ENCODE peak calls at places on chromosomes 11 and 22, in eight cellular contexts. W is Calu3, D is mesothelial cell of epicardium, S is MCF 10A, I is fibroblast of mammary gland, N is RWPE1, C is left ventricle myocardium inferior, L is AG09309. F is an unnamed sample.

GRCh38 chr22:50739279-50739691 is 1.3 kb downstream of the ACR start:
- DNase-seq in W (no peak), D (peak), S (no peak), I (no peak), N (no peak), C (no peak), L (no peak), F (peak)

GRCh38 chr11:114059278-114059983 is at the start of gene ZBTB16:
- DNase-seq in W (no peak), D (no peak), S (peak), I (peak), N (peak), C (peak), L (no peak), F (peak)

GRCh38 chr11:1041149-1041467 is 4.6 kb upstream of the MUC6 start:
- DNase-seq in W (no peak), D (no peak), S (peak), I (no peak), N (no peak), C (no peak), L (no peak), F (no peak)

GRCh38 chr22:46377566-46378498 is 42.3 kb downstream of the TRMU start:
- DNase-seq in W (peak), D (no peak), S (peak), I (no peak), N (peak), C (no peak), L (no peak), F (no peak)

GRCh38 chr22:17867160-17867785 is 93.0 kb upstream of the BID start:
- DNase-seq in W (no peak), D (no peak), S (no peak), I (no peak), N (no peak), C (peak), L (no peak), F (no peak)

GRCh38 chr11:130124096-130124495 is 35.5 kb upstream of the ST14 start:
- DNase-seq in W (peak), D (no peak), S (peak), I (peak), N (peak), C (peak), L (peak), F (no peak)

GRCh38 chr11:104830080-104830479 is 68.2 kb downstream of the CASP12 start:
- DNase-seq in W (peak), D (no peak), S (peak), I (peak), N (peak), C (no peak), L (peak), F (no peak)

GRCh38 chr11:119910056-119910455 is 181.1 kb upstream of the NECTIN1 start:
- DNase-seq in W (no peak), D (no peak), S (no peak), I (no peak), N (no peak), C (no peak), L (no peak), F (no peak)

GRCh38 chr22:44732661-44733060 is 19.7 kb upstream of the ARHGAP8 start:
- DNase-seq in W (no peak), D (no peak), S (no peak), I (no peak), N (no peak), C (no peak), L (no peak), F (no peak)

GRCh38 chr11:104968856-104969776 is 742 bp upstream of the CASP4 start:
- DNase-seq in W (peak), D (peak), S (no peak), I (peak), N (no peak), C (peak), L (no peak), F (no peak)

GRCh38 chr22:41919357-41920224 is 4.7 kb upstream of the SHISA8 start:
- DNase-seq in W (no peak), D (no peak), S (no peak), I (peak), N (no peak), C (peak), L (no peak), F (no peak)

GRCh38 chr11:77244277-77245014 is 57.0 kb downstream of the GDPD4 start:
- DNase-seq in W (no peak), D (no peak), S (peak), I (peak), N (peak), C (no peak), L (peak), F (no peak)

GRCh38 chr11:115503083-115503885 is 931 bp downstream of the CADM1 start:
- DNase-seq in W (peak), D (peak), S (no peak), I (no peak), N (no peak), C (peak), L (no peak), F (peak)

GRCh38 chr11:10650166-10650565 is 43.4 kb downstream of the IRAG1 start:
- DNase-seq in W (no peak), D (no peak), S (no peak), I (no peak), N (no peak), C (no peak), L (no peak), F (no peak)

GRCh38 chr11:67507891-67508485 is at the start of gene CDK2AP2:
- DNase-seq in W (peak), D (peak), S (peak), I (peak), N (peak), C (peak), L (peak), F (peak)

GRCh38 chr11:28466506-28466905 is 358.3 kb downstream of the METTL15 start:
- DNase-seq in W (no peak), D (no peak), S (no peak), I (no peak), N (no peak), C (no peak), L (no peak), F (no peak)

GRCh38 chr11:69422645-69423044 is 58.8 kb upstream of the LINC01488 start:
- DNase-seq in W (no peak), D (no peak), S (no peak), I (no peak), N (no peak), C (no peak), L (no peak), F (no peak)

GRCh38 chr22:37303821-37304274 is 21.5 kb downstream of the CYTH4 start:
- DNase-seq in W (peak), D (no peak), S (peak), I (peak), N (peak), C (no peak), L (peak), F (no peak)

GRCh38 chr11:37442576-37442975 is 844.5 kb upstream of the RAG2 start:
- DNase-seq in W (no peak), D (no peak), S (no peak), I (no peak), N (no peak), C (no peak), L (no peak), F (no peak)

GRCh38 chr11:101915811-101916291 is 471 bp downstream of the ANGPTL5 start:
- DNase-seq in W (no peak), D (no peak), S (peak), I (peak), N (no peak), C (no peak), L (peak), F (no peak)

GRCh38 chr11:69914286-69915150 is 95.3 kb upstream of the FGF3 start:
- DNase-seq in W (peak), D (no peak), S (peak), I (no peak), N (peak), C (peak), L (no peak), F (no peak)

GRCh38 chr22:45208993-45209838 is 31.5 kb downstream of the KIAA0930 start:
- DNase-seq in W (peak), D (no peak), S (peak), I (peak), N (peak), C (no peak), L (no peak), F (no peak)

GRCh38 chr11:32118025-32118974 is 27.4 kb downstream of the RCN1 start:
- DNase-seq in W (peak), D (no peak), S (peak), I (peak), N (no peak), C (no peak), L (no peak), F (no peak)

GRCh38 chr11:12397953-12398352 is 20.6 kb downstream of the PARVA start:
- DNase-seq in W (no peak), D (no peak), S (peak), I (peak), N (peak), C (peak), L (peak), F (no peak)

GRCh38 chr22:27329966-27330645 is 471.4 kb downstream of the MN1 start:
- DNase-seq in W (no peak), D (no peak), S (no peak), I (no peak), N (no peak), C (no peak), L (no peak), F (peak)

GRCh38 chr11:134656861-134657540 is 245.0 kb upstream of the B3GAT1 start:
- DNase-seq in W (no peak), D (peak), S (no peak), I (no peak), N (no peak), C (no peak), L (no peak), F (peak)

GRCh38 chr11:28820296-28820989 is 712.3 kb downstream of the METTL15 start:
- DNase-seq in W (no peak), D (no peak), S (peak), I (no peak), N (no peak), C (no peak), L (no peak), F (no peak)

GRCh38 chr11:131910491-131911387 is 540.3 kb downstream of the NTM start:
- DNase-seq in W (no peak), D (peak), S (no peak), I (peak), N (peak), C (no peak), L (no peak), F (no peak)

GRCh38 chr11:7651140-7651551 is 22.2 kb downstream of the CYB5R2 start:
- DNase-seq in W (no peak), D (no peak), S (no peak), I (peak), N (no peak), C (no peak), L (no peak), F (no peak)

GRCh38 chr11:16358726-16359125 is 2.4 kb upstream of the SOX6 start:
- DNase-seq in W (no peak), D (no peak), S (no peak), I (no peak), N (no peak), C (no peak), L (no peak), F (no peak)

GRCh38 chr22:43239956-43240355 is 53.0 kb upstream of the TTLL12 start:
- DNase-seq in W (no peak), D (no peak), S (no peak), I (no peak), N (no peak), C (no peak), L (no peak), F (no peak)

GRCh38 chr11:1456166-1456565 is 30.4 kb downstream of the MOB2 start:
- DNase-seq in W (no peak), D (no peak), S (no peak), I (no peak), N (no peak), C (no peak), L (no peak), F (no peak)

GRCh38 chr11:8265681-8266241 is 2.1 kb upstream of the LMO1 start:
- DNase-seq in W (peak), D (peak), S (no peak), I (no peak), N (no peak), C (no peak), L (no peak), F (no peak)

GRCh38 chr11:720642-721346 is 14.8 kb downstream of the EPS8L2 start:
- DNase-seq in W (no peak), D (no peak), S (no peak), I (no peak), N (no peak), C (no peak), L (no peak), F (peak)

DNA sequence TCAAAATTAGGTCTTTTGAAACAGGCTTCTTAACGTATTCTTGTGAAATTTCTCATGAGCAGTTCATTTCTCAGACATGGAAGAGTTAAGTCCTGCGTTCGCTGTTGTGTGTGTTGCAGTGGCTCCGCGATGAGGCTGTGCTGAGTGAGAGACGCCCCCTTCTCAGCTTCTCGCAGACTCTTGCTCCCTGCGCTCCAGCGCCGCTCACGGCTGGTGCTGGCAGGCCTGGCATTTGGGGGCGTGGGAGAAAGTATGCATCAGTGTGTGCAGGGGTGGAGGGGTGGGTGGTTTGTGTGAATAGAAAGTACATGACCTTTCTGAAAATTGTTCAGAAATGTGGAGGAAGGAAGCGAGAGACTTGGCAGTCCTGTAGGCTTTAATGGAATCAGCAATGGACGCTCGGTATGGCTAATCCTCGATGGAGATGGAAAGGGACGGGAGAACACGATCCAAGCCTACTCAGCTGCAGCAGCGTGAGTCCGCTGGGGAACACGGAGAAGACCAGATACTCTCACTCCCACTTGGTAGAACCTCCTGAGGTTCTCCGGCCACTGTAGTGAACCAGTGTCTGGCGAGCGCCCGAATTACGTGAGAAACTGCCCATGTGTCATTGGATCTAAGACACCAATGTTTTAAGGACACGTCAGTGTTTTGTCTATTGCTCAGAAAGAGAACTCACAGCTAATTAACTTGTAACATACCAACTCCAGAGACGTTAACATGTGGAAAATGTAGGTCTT is 5.9 kb downstream of the TAB1 start:
- DNase-seq in W (no peak), D (no peak), S (no peak), I (peak), N (no peak), C (no peak), L (no peak), F (no peak)
- TF ChIP-seq CTCF in W (no peak), D (no peak), S (no peak), I (peak), N (no peak), C (no peak), L (no peak), F (no peak)

GRCh38 chr11:65032216-65032615 is 5.0 kb downstream of the SNX15 start:
- DNase-seq in W (no peak), D (no peak), S (no peak), I (no peak), N (no peak), C (no peak), L (no peak), F (no peak)
- TF ChIP-seq CTCF in W (no peak), D (no peak), S (no peak), I (no peak), N (no peak), C (no peak), L (no peak), F (no peak)

DNA sequence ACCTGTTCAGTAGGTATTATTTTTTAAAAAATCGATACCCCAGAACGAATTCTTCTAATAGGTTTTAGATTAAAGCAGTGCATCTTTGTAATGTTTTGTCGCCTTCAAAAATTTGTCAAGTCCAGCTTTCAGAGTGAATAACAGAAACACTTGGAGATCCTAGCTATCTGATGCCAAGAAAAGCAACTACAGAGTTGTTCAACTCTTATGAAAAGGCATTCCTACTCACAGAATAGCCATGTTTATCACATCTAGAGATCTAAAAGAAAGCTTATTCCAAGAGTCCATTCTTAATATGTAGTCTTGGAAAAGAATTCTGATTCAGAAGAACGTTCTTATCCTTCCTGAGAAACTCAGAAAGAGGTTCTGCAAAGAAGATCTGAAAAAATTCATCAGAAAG is 268.5 kb downstream of the TTC28 start:
- DNase-seq in W (no peak), D (no peak), S (no peak), I (no peak), N (no peak), C (no peak), L (no peak), F (no peak)
- TF ChIP-seq CTCF in W (no peak), D (no peak), S (no peak), I (no peak), N (no peak), C (no peak), L (no peak), F (no peak)

DNA sequence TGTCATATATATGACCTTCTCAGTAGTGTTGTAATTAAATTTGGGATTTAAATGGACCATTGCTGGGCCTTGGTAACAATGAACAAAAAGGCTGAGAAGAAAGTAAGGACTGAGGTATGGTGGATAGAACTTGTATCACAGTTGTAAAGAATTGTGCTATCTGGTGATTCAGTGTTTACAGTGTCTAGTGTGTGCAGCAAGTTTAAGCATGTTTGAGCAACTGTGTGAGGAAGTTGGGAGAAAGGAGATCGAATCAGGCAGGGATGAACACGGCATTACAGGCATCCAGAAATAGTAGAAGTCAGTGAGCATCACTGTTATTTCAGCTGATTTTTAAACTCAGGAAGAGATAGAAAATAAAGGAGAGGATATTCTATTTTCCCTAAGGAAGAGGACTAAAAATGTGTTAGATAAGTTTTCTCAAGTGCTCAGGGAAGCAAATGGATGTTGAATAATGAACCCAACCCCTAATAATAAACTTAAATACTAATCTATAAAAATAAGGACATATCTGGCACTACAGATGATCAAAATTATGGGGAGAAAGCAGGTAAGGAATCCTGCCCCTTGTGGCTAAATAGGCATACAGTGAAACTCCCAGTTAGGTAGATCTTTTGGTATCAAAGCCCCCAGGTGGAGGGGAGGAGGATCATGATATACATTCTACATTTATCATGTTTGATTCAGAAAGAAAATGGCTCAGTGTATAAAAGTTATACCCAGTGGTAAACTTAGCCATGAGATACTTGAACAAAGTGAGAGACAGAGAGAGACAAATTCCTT is 361.0 kb upstream of the ANO3 start:
- DNase-seq in W (peak), D (no peak), S (peak), I (no peak), N (peak), C (no peak), L (no peak), F (no peak)
- TF ChIP-seq CTCF in W (no peak), D (peak), S (peak), I (peak), N (peak), C (no peak), L (peak), F (peak)

GRCh38 chr22:34801221-34801620 is 264.7 kb upstream of the ISX start:
- DNase-seq in W (no peak), D (no peak), S (no peak), I (no peak), N (no peak), C (no peak), L (no peak), F (no peak)

GRCh38 chr22:34798605-34799004 is 267.4 kb upstream of the ISX start:
- DNase-seq in W (no peak), D (no peak), S (no peak), I (no peak), N (no peak), C (no peak), L (no peak), F (no peak)

GRCh38 chr22:34800265-34800664 is 265.7 kb upstream of the ISX start:
- DNase-seq in W (no peak), D (peak), S (no peak), I (no peak), N (no peak), C (no peak), L (no peak), F (no peak)

GRCh38 chr22:34808618-34809017 is 257.3 kb upstream of the ISX start:
- DNase-seq in W (no peak), D (no peak), S (no peak), I (no peak), N (no peak), C (no peak), L (no peak), F (no peak)

DNA sequence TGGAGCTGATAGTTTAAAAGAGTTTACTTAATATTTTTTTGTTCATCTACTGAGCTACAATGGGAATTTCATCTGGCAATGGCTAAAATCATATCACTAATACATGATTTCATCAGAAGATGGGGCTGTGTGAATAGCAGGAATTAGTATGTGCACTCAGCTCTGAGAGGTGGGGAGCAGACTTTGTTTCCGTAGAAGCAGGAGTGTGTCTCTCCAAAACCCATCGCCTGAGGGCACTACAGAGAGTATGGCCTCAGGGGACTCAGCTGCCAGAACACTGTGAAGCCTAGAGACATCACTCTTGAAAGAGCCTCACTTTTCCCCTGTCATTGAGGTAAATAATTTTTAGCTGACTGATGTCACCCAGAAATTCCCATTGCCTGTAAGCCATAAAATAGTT is 261.4 kb upstream of the ISX start:
- DNase-seq in W (no peak), D (no peak), S (no peak), I (no peak), N (no peak), C (no peak), L (no peak), F (no peak)
- TF ChIP-seq CTCF in W (no peak), D (no peak), S (no peak), I (no peak), N (no peak), C (no peak), L (no peak), F (no peak)

GRCh38 chr22:35399678-35400334 is at the start of gene MCM5:
- DNase-seq in W (peak), D (peak), S (peak), I (peak), N (peak), C (peak), L (peak), F (peak)
- TF ChIP-seq CTCF in W (no peak), D (no peak), S (no peak), I (no peak), N (no peak), C (no peak), L (no peak), F (no peak)